ENCODE peak calls at places on chromosomes 13 and 19, in five cellular contexts. One of them, this sample, is unnamed.

GRCh38 chr19:15449620-15450527 is at the start of gene WIZ:
- DNase-seq in AG09309: no peak
- DNase-seq in activated CD4-positive, CD25-positive, alpha-beta regulatory T cell treated with anti-CD3 and anti-CD28 coated beads, Interleukin-2, amount 50 U/mL, for 16 hours: peak
- DNase-seq in GM03348: peak
- DNase-seq in GM12892: peak
- DNase-seq in this sample: peak

GRCh38 chr13:47463726-47464125 is 537.3 kb downstream of the SUCLA2 start:
- DNase-seq in GM03348: no peak
- DNase-seq in activated CD4-positive, CD25-positive, alpha-beta regulatory T cell treated with anti-CD3 and anti-CD28 coated beads, Interleukin-2, amount 50 U/mL, for 16 hours: no peak
- DNase-seq in GM12892: no peak
- DNase-seq in AG09309: peak
- DNase-seq in this sample: peak

GRCh38 chr13:50348402-50348801 is 333.2 kb downstream of the KCNRG start:
- DNase-seq in GM03348: no peak
- DNase-seq in AG09309: no peak
- DNase-seq in activated CD4-positive, CD25-positive, alpha-beta regulatory T cell treated with anti-CD3 and anti-CD28 coated beads, Interleukin-2, amount 50 U/mL, for 16 hours: no peak
- DNase-seq in GM12892: no peak
- DNase-seq in this sample: no peak

GRCh38 chr13:52026246-52026626 is 1.7 kb downstream of the UTP14C start:
- DNase-seq in activated CD4-positive, CD25-positive, alpha-beta regulatory T cell treated with anti-CD3 and anti-CD28 coated beads, Interleukin-2, amount 50 U/mL, for 16 hours: no peak
- DNase-seq in AG09309: no peak
- DNase-seq in GM12892: no peak
- DNase-seq in GM03348: no peak
- DNase-seq in this sample: no peak

GRCh38 chr13:80239571-80240255 is 101.2 kb downstream of the SPRY2 start:
- DNase-seq in GM12892: no peak
- DNase-seq in activated CD4-positive, CD25-positive, alpha-beta regulatory T cell treated with anti-CD3 and anti-CD28 coated beads, Interleukin-2, amount 50 U/mL, for 16 hours: no peak
- DNase-seq in GM03348: no peak
- DNase-seq in AG09309: no peak
- DNase-seq in this sample: no peak

GRCh38 chr19:49344516-49345423 is 9.6 kb downstream of the CD37 start:
- DNase-seq in GM12892: no peak
- DNase-seq in GM03348: no peak
- DNase-seq in AG09309: no peak
- DNase-seq in activated CD4-positive, CD25-positive, alpha-beta regulatory T cell treated with anti-CD3 and anti-CD28 coated beads, Interleukin-2, amount 50 U/mL, for 16 hours: no peak
- DNase-seq in this sample: no peak

GRCh38 chr13:113297370-113297871 is 382 bp downstream of the LAMP1 start:
- DNase-seq in GM03348: peak
- DNase-seq in AG09309: no peak
- DNase-seq in activated CD4-positive, CD25-positive, alpha-beta regulatory T cell treated with anti-CD3 and anti-CD28 coated beads, Interleukin-2, amount 50 U/mL, for 16 hours: peak
- DNase-seq in GM12892: peak
- DNase-seq in this sample: no peak

GRCh38 chr13:41746259-41746658 is 214.7 kb downstream of the VWA8 start:
- DNase-seq in GM03348: peak
- DNase-seq in GM12892: no peak
- DNase-seq in activated CD4-positive, CD25-positive, alpha-beta regulatory T cell treated with anti-CD3 and anti-CD28 coated beads, Interleukin-2, amount 50 U/mL, for 16 hours: no peak
- DNase-seq in AG09309: peak
- DNase-seq in this sample: peak

GRCh38 chr19:17255150-17255621 is 9.4 kb downstream of the USHBP1 start:
- DNase-seq in GM03348: no peak
- DNase-seq in AG09309: no peak
- DNase-seq in activated CD4-positive, CD25-positive, alpha-beta regulatory T cell treated with anti-CD3 and anti-CD28 coated beads, Interleukin-2, amount 50 U/mL, for 16 hours: no peak
- DNase-seq in GM12892: no peak
- DNase-seq in this sample: no peak

GRCh38 chr19:31354316-31354715 is 5.1 kb upstream of the TSHZ3 start:
- DNase-seq in AG09309: no peak
- DNase-seq in GM03348: no peak
- DNase-seq in GM12892: no peak
- DNase-seq in activated CD4-positive, CD25-positive, alpha-beta regulatory T cell treated with anti-CD3 and anti-CD28 coated beads, Interleukin-2, amount 50 U/mL, for 16 hours: no peak
- DNase-seq in this sample: no peak

GRCh38 chr19:4660181-4660791 is 9.9 kb downstream of the MYDGF start:
- DNase-seq in GM03348: no peak
- DNase-seq in AG09309: no peak
- DNase-seq in activated CD4-positive, CD25-positive, alpha-beta regulatory T cell treated with anti-CD3 and anti-CD28 coated beads, Interleukin-2, amount 50 U/mL, for 16 hours: no peak
- DNase-seq in GM12892: no peak
- DNase-seq in this sample: no peak

GRCh38 chr19:56477429-56478338 is 539 bp upstream of the ZNF667 start:
- DNase-seq in GM12892: no peak
- DNase-seq in GM03348: peak
- DNase-seq in activated CD4-positive, CD25-positive, alpha-beta regulatory T cell treated with anti-CD3 and anti-CD28 coated beads, Interleukin-2, amount 50 U/mL, for 16 hours: peak
- DNase-seq in AG09309: peak
- DNase-seq in this sample: peak

GRCh38 chr13:28097503-28097902 is 2.9 kb downstream of the FLT3 start:
- DNase-seq in GM03348: no peak
- DNase-seq in AG09309: no peak
- DNase-seq in GM12892: no peak
- DNase-seq in activated CD4-positive, CD25-positive, alpha-beta regulatory T cell treated with anti-CD3 and anti-CD28 coated beads, Interleukin-2, amount 50 U/mL, for 16 hours: no peak
- DNase-seq in this sample: no peak

GRCh38 chr13:107846642-107847041 is 368.7 kb downstream of the LIG4 start:
- DNase-seq in AG09309: no peak
- DNase-seq in GM12892: no peak
- DNase-seq in GM03348: no peak
- DNase-seq in activated CD4-positive, CD25-positive, alpha-beta regulatory T cell treated with anti-CD3 and anti-CD28 coated beads, Interleukin-2, amount 50 U/mL, for 16 hours: no peak
- DNase-seq in this sample: no peak

GRCh38 chr19:32337176-32337808 is 8.1 kb upstream of the ZNF507 start:
- DNase-seq in AG09309: no peak
- DNase-seq in GM03348: peak
- DNase-seq in activated CD4-positive, CD25-positive, alpha-beta regulatory T cell treated with anti-CD3 and anti-CD28 coated beads, Interleukin-2, amount 50 U/mL, for 16 hours: no peak
- DNase-seq in GM12892: no peak
- DNase-seq in this sample: no peak

GRCh38 chr19:49847731-49848696 is 2.9 kb upstream of the PTOV1 start:
- DNase-seq in activated CD4-positive, CD25-positive, alpha-beta regulatory T cell treated with anti-CD3 and anti-CD28 coated beads, Interleukin-2, amount 50 U/mL, for 16 hours: no peak
- DNase-seq in GM03348: peak
- DNase-seq in GM12892: no peak
- DNase-seq in AG09309: peak
- DNase-seq in this sample: peak

GRCh38 chr13:49967456-49967855 is 29.4 kb upstream of the TRIM13 start:
- DNase-seq in GM12892: no peak
- DNase-seq in activated CD4-positive, CD25-positive, alpha-beta regulatory T cell treated with anti-CD3 and anti-CD28 coated beads, Interleukin-2, amount 50 U/mL, for 16 hours: no peak
- DNase-seq in GM03348: no peak
- DNase-seq in AG09309: no peak
- DNase-seq in this sample: no peak

GRCh38 chr13:94967183-94968039 is 255.1 kb upstream of the SOX21 start:
- DNase-seq in activated CD4-positive, CD25-positive, alpha-beta regulatory T cell treated with anti-CD3 and anti-CD28 coated beads, Interleukin-2, amount 50 U/mL, for 16 hours: no peak
- DNase-seq in GM12892: peak
- DNase-seq in AG09309: no peak
- DNase-seq in GM03348: peak
- DNase-seq in this sample: no peak

GRCh38 chr19:54415208-54415900 is at the start of gene TTYH1:
- DNase-seq in AG09309: no peak
- DNase-seq in activated CD4-positive, CD25-positive, alpha-beta regulatory T cell treated with anti-CD3 and anti-CD28 coated beads, Interleukin-2, amount 50 U/mL, for 16 hours: no peak
- DNase-seq in GM03348: no peak
- DNase-seq in GM12892: no peak
- DNase-seq in this sample: no peak

GRCh38 chr19:52941941-52942370 is 18.7 kb upstream of the ZNF888 start:
- DNase-seq in GM12892: no peak
- DNase-seq in AG09309: no peak
- DNase-seq in activated CD4-positive, CD25-positive, alpha-beta regulatory T cell treated with anti-CD3 and anti-CD28 coated beads, Interleukin-2, amount 50 U/mL, for 16 hours: no peak
- DNase-seq in GM03348: peak
- DNase-seq in this sample: no peak

GRCh38 chr13:29573190-29573589 is 22.3 kb downstream of the SLC7A1 start:
- DNase-seq in activated CD4-positive, CD25-positive, alpha-beta regulatory T cell treated with anti-CD3 and anti-CD28 coated beads, Interleukin-2, amount 50 U/mL, for 16 hours: no peak
- DNase-seq in GM03348: peak
- DNase-seq in AG09309: no peak
- DNase-seq in GM12892: no peak
- DNase-seq in this sample: peak

GRCh38 chr13:44648392-44649117 is 72.4 kb upstream of the TSC22D1 start:
- DNase-seq in AG09309: no peak
- DNase-seq in GM03348: peak
- DNase-seq in activated CD4-positive, CD25-positive, alpha-beta regulatory T cell treated with anti-CD3 and anti-CD28 coated beads, Interleukin-2, amount 50 U/mL, for 16 hours: no peak
- DNase-seq in GM12892: no peak
- DNase-seq in this sample: no peak

GRCh38 chr13:100546713-100547405 is 41.7 kb downstream of the GGACT start:
- DNase-seq in activated CD4-positive, CD25-positive, alpha-beta regulatory T cell treated with anti-CD3 and anti-CD28 coated beads, Interleukin-2, amount 50 U/mL, for 16 hours: no peak
- DNase-seq in GM03348: no peak
- DNase-seq in GM12892: no peak
- DNase-seq in AG09309: no peak
- DNase-seq in this sample: no peak

GRCh38 chr13:57832187-57832586 is 200.6 kb downstream of the PCDH17 start:
- DNase-seq in AG09309: no peak
- DNase-seq in GM03348: no peak
- DNase-seq in activated CD4-positive, CD25-positive, alpha-beta regulatory T cell treated with anti-CD3 and anti-CD28 coated beads, Interleukin-2, amount 50 U/mL, for 16 hours: no peak
- DNase-seq in GM12892: no peak
- DNase-seq in this sample: no peak

GRCh38 chr13:94921181-94921580 is 208.8 kb upstream of the SOX21 start:
- DNase-seq in activated CD4-positive, CD25-positive, alpha-beta regulatory T cell treated with anti-CD3 and anti-CD28 coated beads, Interleukin-2, amount 50 U/mL, for 16 hours: no peak
- DNase-seq in GM03348: no peak
- DNase-seq in GM12892: no peak
- DNase-seq in AG09309: no peak
- DNase-seq in this sample: no peak

GRCh38 chr13:38530492-38530891 is 156.4 kb upstream of the FREM2 start:
- DNase-seq in activated CD4-positive, CD25-positive, alpha-beta regulatory T cell treated with anti-CD3 and anti-CD28 coated beads, Interleukin-2, amount 50 U/mL, for 16 hours: no peak
- DNase-seq in GM03348: peak
- DNase-seq in GM12892: no peak
- DNase-seq in AG09309: peak
- DNase-seq in this sample: no peak

GRCh38 chr19:7982103-7982502 is 23.3 kb downstream of the ELAVL1 start:
- DNase-seq in GM12892: no peak
- DNase-seq in AG09309: no peak
- DNase-seq in GM03348: no peak
- DNase-seq in activated CD4-positive, CD25-positive, alpha-beta regulatory T cell treated with anti-CD3 and anti-CD28 coated beads, Interleukin-2, amount 50 U/mL, for 16 hours: no peak
- DNase-seq in this sample: no peak

GRCh38 chr19:16400911-16401675 is 70.7 kb downstream of the EPS15L1 start:
- DNase-seq in AG09309: no peak
- DNase-seq in activated CD4-positive, CD25-positive, alpha-beta regulatory T cell treated with anti-CD3 and anti-CD28 coated beads, Interleukin-2, amount 50 U/mL, for 16 hours: no peak
- DNase-seq in GM03348: peak
- DNase-seq in GM12892: no peak
- DNase-seq in this sample: no peak

GRCh38 chr19:11164879-11165406 is 9.4 kb upstream of the SPC24 start:
- DNase-seq in activated CD4-positive, CD25-positive, alpha-beta regulatory T cell treated with anti-CD3 and anti-CD28 coated beads, Interleukin-2, amount 50 U/mL, for 16 hours: no peak
- DNase-seq in AG09309: peak
- DNase-seq in GM12892: no peak
- DNase-seq in GM03348: peak
- DNase-seq in this sample: peak

GRCh38 chr13:39419866-39420265 is 183.1 kb downstream of the LHFPL6 start:
- DNase-seq in GM03348: no peak
- DNase-seq in GM12892: no peak
- DNase-seq in activated CD4-positive, CD25-positive, alpha-beta regulatory T cell treated with anti-CD3 and anti-CD28 coated beads, Interleukin-2, amount 50 U/mL, for 16 hours: no peak
- DNase-seq in AG09309: no peak
- DNase-seq in this sample: no peak

GRCh38 chr19:2385053-2385721 is 25.1 kb downstream of the TMPRSS9 start:
- DNase-seq in GM12892: no peak
- DNase-seq in AG09309: peak
- DNase-seq in GM03348: peak
- DNase-seq in activated CD4-positive, CD25-positive, alpha-beta regulatory T cell treated with anti-CD3 and anti-CD28 coated beads, Interleukin-2, amount 50 U/mL, for 16 hours: no peak
- DNase-seq in this sample: peak

GRCh38 chr19:30311911-30312310 is 60.3 kb upstream of the ZNF536 start:
- DNase-seq in GM03348: no peak
- DNase-seq in activated CD4-positive, CD25-positive, alpha-beta regulatory T cell treated with anti-CD3 and anti-CD28 coated beads, Interleukin-2, amount 50 U/mL, for 16 hours: no peak
- DNase-seq in GM12892: no peak
- DNase-seq in AG09309: no peak
- DNase-seq in this sample: no peak

GRCh38 chr19:42440357-42441046 is 2.2 kb downstream of the CXCL17 start:
- DNase-seq in AG09309: no peak
- DNase-seq in GM03348: peak
- DNase-seq in activated CD4-positive, CD25-positive, alpha-beta regulatory T cell treated with anti-CD3 and anti-CD28 coated beads, Interleukin-2, amount 50 U/mL, for 16 hours: peak
- DNase-seq in GM12892: peak
- DNase-seq in this sample: no peak

GRCh38 chr13:39840201-39840600 is 184.7 kb downstream of the COG6 start:
- DNase-seq in activated CD4-positive, CD25-positive, alpha-beta regulatory T cell treated with anti-CD3 and anti-CD28 coated beads, Interleukin-2, amount 50 U/mL, for 16 hours: no peak
- DNase-seq in AG09309: no peak
- DNase-seq in GM12892: no peak
- DNase-seq in GM03348: no peak
- DNase-seq in this sample: no peak

GRCh38 chr13:64274481-64275217 is 2859.0 kb upstream of the PCDH20 start:
- DNase-seq in AG09309: no peak
- DNase-seq in GM12892: no peak
- DNase-seq in GM03348: no peak
- DNase-seq in activated CD4-positive, CD25-positive, alpha-beta regulatory T cell treated with anti-CD3 and anti-CD28 coated beads, Interleukin-2, amount 50 U/mL, for 16 hours: no peak
- DNase-seq in this sample: no peak

GRCh38 chr13:110306960-110307696 is at the start of the genes COL4A1 and COL4A2:
- DNase-seq in AG09309: no peak
- DNase-seq in activated CD4-positive, CD25-positive, alpha-beta regulatory T cell treated with anti-CD3 and anti-CD28 coated beads, Interleukin-2, amount 50 U/mL, for 16 hours: no peak
- DNase-seq in GM03348: peak
- DNase-seq in GM12892: no peak
- DNase-seq in this sample: no peak

GRCh38 chr19:55657004-55657747 is 2.3 kb downstream of the U2AF2 start:
- DNase-seq in GM03348: no peak
- DNase-seq in activated CD4-positive, CD25-positive, alpha-beta regulatory T cell treated with anti-CD3 and anti-CD28 coated beads, Interleukin-2, amount 50 U/mL, for 16 hours: no peak
- DNase-seq in AG09309: no peak
- DNase-seq in GM12892: no peak
- DNase-seq in this sample: no peak

GRCh38 chr13:26425439-26426358 is 131.8 kb upstream of the WASF3 start:
- DNase-seq in activated CD4-positive, CD25-positive, alpha-beta regulatory T cell treated with anti-CD3 and anti-CD28 coated beads, Interleukin-2, amount 50 U/mL, for 16 hours: no peak
- DNase-seq in GM03348: no peak
- DNase-seq in AG09309: no peak
- DNase-seq in GM12892: no peak
- DNase-seq in this sample: no peak